ENCODE peak calls at places on chromosome 15, in seven cellular contexts. D is mucosa of descending colon, B is H7, G is fibroblast of lung, Y is OCI-LY7, M is ovary, N is neural progenitor cell. P is an unnamed sample.

GRCh38 chr15:99213187-99213811 is 36.1 kb downstream of the TTC23 start:
- DNase-seq in D (peak; percentile 93), B (peak; percentile 51), G (peak; percentile 78), Y (peak; percentile 58), M (peak; percentile 83), N (peak; percentile 74), P (peak; percentile 78)

GRCh38 chr15:40763801-40764765 is at the start of gene GCHFR:
- DNase-seq in D (peak; percentile 85), B (peak; percentile 95), G (peak; percentile 49), Y (peak; percentile 82), M (peak; percentile 82), N (peak; percentile 74), P (peak; percentile 18)

GRCh38 chr15:89401636-89402252 is 67.1 kb upstream of the POLG start:
- DNase-seq in D (no peak), B (no peak), G (peak; percentile 52), Y (no peak), M (no peak), N (no peak), P (peak; percentile 62)

GRCh38 chr15:73930790-73931281 is 4.6 kb downstream of the LOXL1 start:
- DNase-seq in D (no peak), B (no peak), G (peak; percentile 64), Y (no peak), M (peak; percentile 32), N (no peak), P (no peak)

GRCh38 chr15:66578286-66578875 is 12.6 kb upstream of the LCTL start:
- DNase-seq in D (no peak), B (no peak), G (peak; percentile 70), Y (no peak), M (no peak), N (no peak), P (peak; percentile 60)

GRCh38 chr15:85707519-85708338 is 87.0 kb downstream of the KLHL25 start:
- DNase-seq in D (peak; percentile 27), B (no peak), G (peak; percentile 55), Y (peak; percentile 63), M (no peak), N (no peak), P (peak; percentile 36)

GRCh38 chr15:91965501-91966180 is 112.1 kb downstream of the SLCO3A1 start:
- DNase-seq in D (no peak), B (no peak), G (peak; percentile 29), Y (no peak), M (no peak), N (no peak), P (no peak)

GRCh38 chr15:75672646-75673425 is 25.1 kb downstream of the SNX33 start:
- DNase-seq in D (no peak), B (peak; percentile 78), G (peak; percentile 68), Y (no peak), M (peak; percentile 63), N (peak; percentile 56), P (peak; percentile 91)

GRCh38 chr15:71707230-71708051 is 102.9 kb upstream of the NR2E3 start:
- DNase-seq in D (no peak), B (no peak), G (peak; percentile 52), Y (no peak), M (no peak), N (peak; percentile 9), P (no peak)

GRCh38 chr15:36469567-36469966 is 109.9 kb upstream of the CDIN1 start:
- DNase-seq in D (no peak), B (no peak), G (peak; percentile 47), Y (no peak), M (no peak), N (no peak), P (peak; percentile 36)

GRCh38 chr15:59138243-59138642 is 33.3 kb downstream of the CCNB2 start:
- DNase-seq in D (peak; percentile 73), B (peak; percentile 90), G (peak; percentile 29), Y (peak; percentile 78), M (no peak), N (peak; percentile 63), P (peak; percentile 41)
- H3K36me3 ChIP-seq in D (no peaks in the 10 kb centered on the region), B (peaks cover 30% of the 10 kb centered on the region), G (peaks cover 15% of the 10 kb centered on the region), Y (peaks cover 83% of the 10 kb centered on the region), M (no peaks in the 10 kb centered on the region), N (no peaks in the 10 kb centered on the region), P (peaks cover 55% of the 10 kb centered on the region)

GRCh38 chr15:44550734-44551133 is 13.8 kb downstream of the EIF3J start:
- DNase-seq in D (no peak), B (no peak), G (no peak), Y (peak; percentile 28), M (no peak), N (no peak), P (no peak)

GRCh38 chr15:44550256-44550655 is 13.3 kb downstream of the EIF3J start:
- DNase-seq in D (no peak), B (no peak), G (peak; percentile 62), Y (peak; percentile 44), M (no peak), N (no peak), P (peak; percentile 16)

GRCh38 chr15:44554934-44555723 is 18.2 kb downstream of the EIF3J start:
- DNase-seq in D (no peak), B (no peak), G (no peak), Y (no peak), M (no peak), N (no peak), P (no peak)
- H3K36me3 ChIP-seq in D (peaks cover 11% of the 10 kb centered on the region), B (peaks cover 19% of the 10 kb centered on the region), G (peaks cover 15% of the 10 kb centered on the region), Y (peaks cover 99% of the 10 kb centered on the region), M (no peaks in the 10 kb centered on the region), N (peaks cover 32% of the 10 kb centered on the region), P (peaks cover 55% of the 10 kb centered on the region)

GRCh38 chr15:59154268-59154667 is 49.3 kb downstream of the CCNB2 start:
- DNase-seq in D (no peak), B (no peak), G (no peak), Y (no peak), M (no peak), N (no peak), P (no peak)
- H3K36me3 ChIP-seq in D (no peaks in the 10 kb centered on the region), B (peaks cover 22% of the 10 kb centered on the region), G (peaks cover 14% of the 10 kb centered on the region), Y (no peaks in the 10 kb centered on the region), M (no peaks in the 10 kb centered on the region), N (no peaks in the 10 kb centered on the region), P (peaks cover 77% of the 10 kb centered on the region)

DNA sequence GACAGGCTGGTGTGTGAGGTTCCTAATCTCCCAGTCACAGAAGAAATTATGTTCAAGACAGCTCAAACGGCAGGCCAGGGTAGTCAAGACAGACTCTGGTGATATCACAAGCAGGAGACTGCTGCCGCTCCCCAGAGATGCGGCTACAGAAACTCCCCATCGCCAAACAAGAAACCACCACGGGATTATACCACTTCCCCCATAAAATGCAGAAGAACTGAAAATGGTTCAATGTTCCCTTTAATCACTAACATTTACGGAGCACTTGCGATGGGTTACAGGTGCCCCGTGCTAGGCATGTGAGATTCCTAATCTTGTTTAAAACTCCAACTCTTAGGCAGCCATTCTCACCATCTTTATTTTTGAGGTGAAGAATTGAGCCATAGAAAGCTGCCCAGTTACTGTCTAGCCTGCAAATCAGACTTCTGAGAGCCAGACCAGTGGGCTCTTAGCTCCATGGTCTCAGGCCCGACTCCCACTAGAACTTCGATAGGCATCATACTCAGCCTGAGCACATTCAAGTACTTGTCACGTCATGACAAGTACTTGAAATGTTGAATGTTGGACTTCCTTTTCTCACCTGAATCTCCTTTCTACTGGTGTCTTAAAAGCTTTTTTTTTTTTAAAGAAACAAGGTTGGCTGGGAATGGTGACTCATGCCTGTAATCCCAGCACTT is 58.4 kb downstream of the TBC1D2B start:
- DNase-seq in D (no peak), B (no peak), G (no peak), Y (no peak), M (no peak), N (no peak), P (no peak)
- H3K36me3 ChIP-seq in D (no peaks in the 10 kb centered on the region), B (no peaks in the 10 kb centered on the region), G (peaks cover 11% of the 10 kb centered on the region), Y (peaks cover 69% of the 10 kb centered on the region), M (no peaks in the 10 kb centered on the region), N (no peaks in the 10 kb centered on the region), P (peaks cover 49% of the 10 kb centered on the region)

DNA sequence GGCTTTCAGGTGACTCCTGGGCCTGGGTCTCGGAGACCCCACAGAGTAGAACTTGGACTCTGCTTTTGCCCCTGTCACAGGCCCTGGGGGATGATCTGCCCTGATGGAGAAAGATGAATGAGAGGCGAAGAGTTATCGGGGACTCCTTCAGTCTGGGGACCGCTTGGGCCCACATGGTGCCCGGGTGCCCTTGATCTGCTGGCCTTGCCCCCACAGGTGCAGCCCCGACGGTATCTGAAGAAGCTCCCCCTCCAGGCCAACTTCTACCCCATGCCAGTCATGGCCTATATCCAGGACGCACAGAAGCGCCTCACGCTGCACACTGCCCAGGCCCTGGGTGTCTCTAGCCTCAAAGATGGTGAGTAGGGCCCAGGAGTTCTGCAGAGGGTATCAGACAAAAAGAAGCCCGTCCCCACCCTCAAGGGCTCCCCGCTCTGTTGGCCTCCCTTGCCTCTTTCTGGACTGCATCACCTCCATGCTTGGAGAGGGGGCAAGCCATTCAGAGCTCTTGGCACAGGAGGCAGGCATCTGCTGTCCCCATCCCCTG is 10.4 kb downstream of the MAN2A2 start:
- DNase-seq in D (no peak), B (no peak), G (no peak), Y (no peak), M (no peak), N (no peak), P (no peak)
- H3K36me3 ChIP-seq in D (peaks cover 23% of the 10 kb centered on the region), B (peaks cover 2% of the 10 kb centered on the region), G (peaks cover 20% of the 10 kb centered on the region), Y (no peaks in the 10 kb centered on the region), M (no peaks in the 10 kb centered on the region), N (no peaks in the 10 kb centered on the region), P (peaks cover 39% of the 10 kb centered on the region)

GRCh38 chr15:32636410-32636809 is 5.1 kb upstream of the SCG5 start:
- DNase-seq in D (no peak), B (no peak), G (no peak), Y (no peak), M (no peak), N (no peak), P (no peak)
- H3K36me3 ChIP-seq in D (no peaks in the 10 kb centered on the region), B (peaks cover 29% of the 10 kb centered on the region), G (peaks cover 4% of the 10 kb centered on the region), Y (peaks cover 98% of the 10 kb centered on the region), M (no peaks in the 10 kb centered on the region), N (peaks cover 51% of the 10 kb centered on the region), P (peaks cover 4% of the 10 kb centered on the region)

GRCh38 chr15:62094398-62094797 is 27.6 kb downstream of the C2CD4A start:
- DNase-seq in D (no peak), B (no peak), G (no peak), Y (no peak), M (no peak), N (no peak), P (no peak)
- H3K36me3 ChIP-seq in D (no peaks in the 10 kb centered on the region), B (no peaks in the 10 kb centered on the region), G (no peaks in the 10 kb centered on the region), Y (no peaks in the 10 kb centered on the region), M (no peaks in the 10 kb centered on the region), N (no peaks in the 10 kb centered on the region), P (no peaks in the 10 kb centered on the region)

GRCh38 chr15:31340047-31340446 is 13.4 kb downstream of the KLF13 start:
- DNase-seq in D (no peak), B (no peak), G (no peak), Y (no peak), M (no peak), N (no peak), P (no peak)
- H3K36me3 ChIP-seq in D (no peaks in the 10 kb centered on the region), B (no peaks in the 10 kb centered on the region), G (no peaks in the 10 kb centered on the region), Y (peaks cover 39% of the 10 kb centered on the region), M (no peaks in the 10 kb centered on the region), N (no peaks in the 10 kb centered on the region), P (no peaks in the 10 kb centered on the region)

GRCh38 chr15:34944946-34945345 is 24.6 kb downstream of the AQR start:
- DNase-seq in D (no peak), B (no peak), G (no peak), Y (no peak), M (no peak), N (no peak), P (no peak)

GRCh38 chr15:34941181-34941580 is 28.4 kb downstream of the AQR start:
- DNase-seq in D (no peak), B (no peak), G (no peak), Y (no peak), M (no peak), N (no peak), P (no peak)

DNA sequence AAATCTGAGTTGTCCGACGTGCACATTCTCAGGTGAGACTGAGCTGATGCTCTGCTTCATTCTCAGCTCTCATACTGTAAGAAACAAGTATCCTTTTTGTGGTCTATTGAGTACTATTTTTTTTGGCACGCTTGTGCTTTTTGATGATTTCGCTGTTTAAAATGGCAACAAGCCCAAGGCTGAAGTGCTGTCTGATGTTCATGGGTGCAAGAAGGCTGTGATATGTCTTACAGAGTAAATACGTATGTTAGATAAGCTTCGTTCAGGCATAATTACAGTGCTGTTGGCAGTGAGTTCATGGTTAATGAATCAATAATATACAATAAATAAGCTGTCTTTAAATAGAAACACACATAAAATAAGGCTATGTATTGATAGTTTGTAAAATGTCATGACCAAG is 27.2 kb downstream of the AQR start:
- DNase-seq in D (no peak), B (no peak), G (peak; percentile 84), Y (no peak), M (no peak), N (no peak), P (peak; percentile 85)
- H3K36me3 ChIP-seq in D (peaks cover 3% of the 10 kb centered on the region), B (peaks cover 13% of the 10 kb centered on the region), G (peaks cover 2% of the 10 kb centered on the region), Y (peaks cover 75% of the 10 kb centered on the region), M (no peaks in the 10 kb centered on the region), N (peaks cover 12% of the 10 kb centered on the region), P (peaks cover 27% of the 10 kb centered on the region)